ENCODE peak calls at places on chromosomes 6 and 20, in five cellular contexts. V is prostate gland; H is pancreas; Y is stimulated activated CD4-positive, alpha-beta T cell treated with anti-CD3 and anti-CD28 coated beads, Interleukin-1b, Interleukin-23, amount 100 ng/mL, for 1 hour; W is HFF-Myc. T is an unnamed sample.

GRCh38 chr20:11229772-11230171 is 556.0 kb upstream of the JAG1 start:
- DNase-seq in V (no peak), H (peak; percentile 47), Y (no peak), W (peak; percentile 38), T (no peak)

GRCh38 chr6:14283600-14284235 is 166.1 kb downstream of the CD83 start:
- DNase-seq in V (no peak), H (no peak), Y (no peak), W (no peak), T (no peak)

GRCh38 chr6:107932580-107932979 is 25.4 kb downstream of the SEC63 start:
- DNase-seq in V (no peak), H (no peak), Y (no peak), W (no peak), T (no peak)

GRCh38 chr6:154481541-154482013 is 28.9 kb downstream of the CNKSR3 start:
- DNase-seq in V (no peak), H (no peak), Y (no peak), W (no peak), T (no peak)

GRCh38 chr20:19094959-19095541 is 117.4 kb upstream of the SLC24A3 start:
- DNase-seq in V (no peak), H (no peak), Y (no peak), W (no peak), T (no peak)

GRCh38 chr20:18272451-18272850 is 15.9 kb upstream of the ZNF133 start:
- DNase-seq in V (no peak), H (no peak), Y (no peak), W (peak; percentile 15), T (no peak)

GRCh38 chr6:93389192-93389591 is 30.2 kb downstream of the EPHA7 start:
- DNase-seq in V (no peak), H (no peak), Y (no peak), W (no peak), T (no peak)

GRCh38 chr20:63083831-63084562 is 77.2 kb upstream of the BHLHE23 start:
- DNase-seq in V (no peak), H (no peak), Y (no peak), W (no peak), T (no peak)

GRCh38 chr20:6265204-6265904 is 142.5 kb upstream of the FERMT1 start:
- DNase-seq in V (no peak), H (peak; percentile 13), Y (no peak), W (peak; percentile 36), T (no peak)

GRCh38 chr6:49284134-49284533 is 178.9 kb downstream of the MMUT start:
- DNase-seq in V (no peak), H (no peak), Y (no peak), W (no peak), T (no peak)

GRCh38 chr6:134757911-134758361 is 192.0 kb downstream of the ALDH8A1 start:
- DNase-seq in V (no peak), H (peak; percentile 10), Y (no peak), W (no peak), T (no peak)

GRCh38 chr20:32752458-32753250 is 9.4 kb upstream of the COMMD7 start:
- DNase-seq in V (no peak), H (no peak), Y (no peak), W (no peak), T (no peak)

GRCh38 chr6:148980234-148980633 is 233.4 kb downstream of the UST start:
- DNase-seq in V (no peak), H (no peak), Y (no peak), W (no peak), T (no peak)

GRCh38 chr6:168031411-168032382 is 34.2 kb downstream of the KIF25 start:
- DNase-seq in V (no peak), H (no peak), Y (no peak), W (peak; percentile 73), T (no peak)

GRCh38 chr20:38238834-38239233 is 21.7 kb downstream of the KIAA1755 start:
- DNase-seq in V (no peak), H (no peak), Y (no peak), W (no peak), T (no peak)

GRCh38 chr6:75143186-75143585 is 62.7 kb downstream of the COL12A1 start:
- DNase-seq in V (no peak), H (no peak), Y (no peak), W (peak; percentile 85), T (no peak)

GRCh38 chr20:37360515-37361115 is 14.7 kb downstream of the SRC start:
- DNase-seq in V (no peak), H (no peak), Y (no peak), W (no peak), T (no peak)

GRCh38 chr6:100549406-100550167 is 84.9 kb upstream of the SIM1 start:
- DNase-seq in V (no peak), H (no peak), Y (no peak), W (no peak), T (no peak)

GRCh38 chr6:75065524-75065923 is 140.3 kb downstream of the COL12A1 start:
- DNase-seq in V (no peak), H (no peak), Y (no peak), W (no peak), T (no peak)

GRCh38 chr20:1185781-1186334 is 1.1 kb upstream of the TMEM74B start:
- DNase-seq in V (peak; percentile 21), H (peak; percentile 23), Y (peak; percentile 29), W (no peak), T (no peak)

GRCh38 chr6:134079406-134079921 is 27.0 kb upstream of the SLC2A12 start:
- DNase-seq in V (peak; percentile 30), H (no peak), Y (no peak), W (no peak), T (no peak)

GRCh38 chr20:50346372-50347347 is 156.0 kb downstream of the CEBPB start:
- DNase-seq in V (peak; percentile 84), H (peak; percentile 53), Y (no peak), W (peak; percentile 63), T (no peak)

GRCh38 chr6:119132211-119133004 is 53.9 kb upstream of the FAM184A start:
- DNase-seq in V (no peak), H (peak; percentile 17), Y (no peak), W (no peak), T (no peak)

GRCh38 chr6:33802186-33803061 is 1.4 kb downstream of the MLN start:
- DNase-seq in V (no peak), H (no peak), Y (no peak), W (no peak), T (no peak)

GRCh38 chr6:71395731-71396409 is 107.3 kb downstream of the OGFRL1 start:
- DNase-seq in V (no peak), H (no peak), Y (no peak), W (no peak), T (no peak)

GRCh38 chr6:55980627-55981211 is 105.3 kb upstream of the BMP5 start:
- DNase-seq in V (peak; percentile 12), H (no peak), Y (no peak), W (peak; percentile 37), T (no peak)

GRCh38 chr6:2498224-2498623 is 252.5 kb downstream of the MYLK4 start:
- DNase-seq in V (no peak), H (no peak), Y (no peak), W (no peak), T (no peak)

GRCh38 chr6:163137504-163137903 is 277.0 kb upstream of the QKI start:
- DNase-seq in V (no peak), H (no peak), Y (no peak), W (no peak), T (no peak)

GRCh38 chr20:6698056-6698455 is 69.4 kb upstream of the BMP2 start:
- DNase-seq in V (peak; percentile 9), H (peak; percentile 16), Y (no peak), W (no peak), T (no peak)

GRCh38 chr6:14324042-14324441 is 206.5 kb downstream of the CD83 start:
- DNase-seq in V (no peak), H (no peak), Y (no peak), W (no peak), T (no peak)

GRCh38 chr6:98929498-98930060 is 18.2 kb downstream of the FBXL4 start:
- DNase-seq in V (no peak), H (no peak), Y (no peak), W (peak; percentile 35), T (no peak)

GRCh38 chr6:28771401-28772267 is 152.2 kb downstream of the TRIM27 start:
- DNase-seq in V (no peak), H (no peak), Y (no peak), W (no peak), T (no peak)

GRCh38 chr6:27748662-27749061 is 163.5 kb downstream of the OR2B2 start:
- DNase-seq in V (no peak), H (no peak), Y (no peak), W (no peak), T (no peak)

GRCh38 chr6:148383658-148384417 is 41.2 kb downstream of the SASH1 start:
- DNase-seq in V (no peak), H (no peak), Y (no peak), W (no peak), T (no peak)

GRCh38 chr20:44157061-44157460 is 29.9 kb downstream of the JPH2 start:
- DNase-seq in V (no peak), H (no peak), Y (no peak), W (no peak), T (no peak)

GRCh38 chr20:30610044-30610693 is 647.3 kb upstream of the DEFB115 start:
- DNase-seq in V (no peak), H (no peak), Y (no peak), W (no peak), T (no peak)

T was measured in NK-92 treated with Interleukin-12 subunit alpha and Interleukin-12 subunit beta, amount 100 ng/mL, for 24 hours.